ENCODE peak calls at places on chromosomes 16 and 17, in six cellular contexts. E is cardiac muscle cell, Q is IMR-90, R is gastrocnemius medialis, A is brain microvascular endothelial cell, X is DND-41. H is an unnamed sample.

GRCh38 chr17:44558349-44559287 is 1.3 kb downstream of the FZD2 start:
- DNase-seq in X (no peak), A (no peak), R (no peak), Q (peak), E (no peak), H (no peak)

GRCh38 chr16:3938843-3939624 is 58.5 kb upstream of the CREBBP start:
- DNase-seq in E (peak), A (peak), R (no peak), X (peak), Q (peak), H (peak)

GRCh38 chr17:40341808-40342574 is 22.5 kb downstream of the GJD3 start:
- DNase-seq in Q (peak), X (no peak), R (peak), E (peak), A (peak), H (no peak)

GRCh38 chr16:66617728-66618127 is 13.2 kb downstream of the CMTM3 start:
- DNase-seq in A (no peak), X (no peak), Q (no peak), E (peak), R (no peak), H (no peak)

GRCh38 chr17:67420994-67421393 is 43.9 kb downstream of the PITPNC1 start:
- DNase-seq in E (no peak), X (no peak), Q (no peak), A (no peak), R (no peak), H (no peak)

GRCh38 chr16:53991181-53992056 is 287.5 kb downstream of the FTO start:
- DNase-seq in R (peak), A (peak), X (peak), Q (peak), E (peak), H (no peak)

GRCh38 chr17:52383493-52384100 is 225.1 kb upstream of the CA10 start:
- DNase-seq in X (peak), R (peak), A (peak), E (peak), Q (peak), H (no peak)

GRCh38 chr16:67181346-67181745 is 2.4 kb downstream of the MATCAP1 start:
- DNase-seq in X (no peak), E (peak), R (no peak), Q (peak), A (peak), H (no peak)

GRCh38 chr17:18025596-18026407 is 13.2 kb downstream of the ATPAF2 start:
- DNase-seq in A (no peak), X (no peak), R (no peak), E (peak), Q (peak), H (peak)

GRCh38 chr16:27690604-27691003 is 140.7 kb downstream of the KATNIP start:
- DNase-seq in X (no peak), Q (peak), R (no peak), E (peak), A (peak), H (no peak)

GRCh38 chr16:56327071-56327928 is 98.0 kb downstream of the AMFR start:
- DNase-seq in Q (no peak), E (no peak), R (no peak), X (no peak), A (no peak), H (no peak)

GRCh38 chr16:31354394-31355291 is at the start of gene ITGAX:
- DNase-seq in R (peak), Q (peak), X (peak), E (peak), A (peak), H (peak)

GRCh38 chr16:25372716-25373115 is 115.1 kb upstream of the ZKSCAN2 start:
- DNase-seq in Q (no peak), A (no peak), R (no peak), X (no peak), E (no peak), H (no peak)

GRCh38 chr16:6122401-6122800 is 1024.8 kb upstream of the EEF2KMT start:
- DNase-seq in X (no peak), Q (no peak), R (no peak), A (no peak), E (no peak), H (no peak)

GRCh38 chr16:55292491-55292890 is 31.5 kb upstream of the IRX6 start:
- DNase-seq in Q (no peak), A (no peak), X (no peak), R (no peak), E (no peak), H (no peak)

GRCh38 chr17:78300962-78301820 is 58.7 kb downstream of the SOCS3 start:
- DNase-seq in E (no peak), X (no peak), A (peak), Q (no peak), R (no peak), H (no peak)

GRCh38 chr16:64983226-64983625 is 138.6 kb downstream of the CDH11 start:
- DNase-seq in Q (no peak), A (no peak), R (no peak), E (no peak), X (no peak), H (no peak)

GRCh38 chr17:64051153-64051552 is 30.7 kb upstream of the ICAM2 start:
- DNase-seq in X (no peak), R (no peak), Q (no peak), E (no peak), A (no peak), H (no peak)

GRCh38 chr16:68444058-68444657 is 4.2 kb downstream of the SMPD3 start:
- DNase-seq in X (peak), R (no peak), A (peak), Q (peak), E (peak), H (no peak)

GRCh38 chr17:2362881-2363280 is 25.6 kb downstream of the SGSM2 start:
- DNase-seq in X (no peak), Q (no peak), E (no peak), A (no peak), R (no peak), H (no peak)

GRCh38 chr17:64406321-64407200 is 15.9 kb upstream of the PECAM1 start:
- DNase-seq in R (no peak), Q (no peak), A (no peak), E (peak), X (no peak), H (no peak)

GRCh38 chr16:11631214-11631613 is 37.0 kb upstream of the SNN start:
- DNase-seq in Q (no peak), E (no peak), A (no peak), X (no peak), R (no peak), H (no peak)

GRCh38 chr17:29113334-29113733 is 66.9 kb downstream of the MYO18A start:
- DNase-seq in Q (no peak), X (no peak), A (no peak), R (no peak), E (no peak), H (no peak)

GRCh38 chr17:64519601-64520000 is 12.8 kb downstream of the CEP95 start:
- DNase-seq in R (no peak), X (no peak), Q (no peak), A (no peak), E (no peak), H (no peak)

GRCh38 chr17:48052956-48053757 is 5.0 kb downstream of the NFE2L1 start:
- DNase-seq in X (no peak), R (peak), E (peak), A (no peak), Q (peak), H (no peak)

GRCh38 chr17:16939606-16940115 is 32.3 kb downstream of the TNFRSF13B start:
- DNase-seq in R (no peak), X (no peak), Q (no peak), E (no peak), A (no peak), H (no peak)

GRCh38 chr16:17370233-17371013 is 100.3 kb downstream of the XYLT1 start:
- DNase-seq in X (no peak), R (no peak), A (no peak), Q (peak), E (peak), H (no peak)

GRCh38 chr17:80176757-80177156 is 6.9 kb downstream of the CARD14 start:
- DNase-seq in Q (no peak), A (no peak), E (no peak), R (no peak), X (no peak), H (no peak)

GRCh38 chr17:58141505-58141904 is 6.7 kb upstream of the OR4D1 start:
- DNase-seq in Q (no peak), E (no peak), X (no peak), A (no peak), R (no peak), H (no peak)

GRCh38 chr17:54891176-54891821 is 9.4 kb upstream of the TOM1L1 start:
- DNase-seq in R (no peak), A (peak), X (peak), Q (peak), E (peak), H (no peak)

GRCh38 chr16:71354156-71354555 is 4.4 kb upstream of the CALB2 start:
- DNase-seq in E (no peak), X (no peak), A (no peak), Q (no peak), R (no peak), H (no peak)

GRCh38 chr16:53849994-53850393 is 146.0 kb downstream of the FTO start:
- DNase-seq in A (no peak), X (no peak), R (no peak), E (no peak), Q (no peak), H (no peak)

GRCh38 chr16:75372236-75372856 is 61.0 kb downstream of the CFDP1 start:
- DNase-seq in R (no peak), E (peak), A (peak), Q (peak), X (no peak), H (no peak)

GRCh38 chr17:7611635-7612293 is 2.9 kb downstream of the FXR2 start:
- DNase-seq in E (no peak), Q (no peak), X (no peak), R (no peak), A (no peak), H (no peak)

GRCh38 chr17:75526555-75527270 is 1.2 kb downstream of the LLGL2 start:
- DNase-seq in Q (no peak), R (no peak), A (no peak), X (no peak), E (no peak), H (peak)

GRCh38 chr17:47694818-47695663 is 1.1 kb downstream of the TBKBP1 start:
- DNase-seq in E (peak), R (peak), X (peak), Q (peak), A (no peak), H (peak)

GRCh38 chr16:80570106-80570478 is 29.3 kb downstream of the DYNLRB2 start:
- DNase-seq in Q (peak), A (peak), E (peak), X (no peak), R (no peak), H (no peak)

GRCh38 chr16:84358601-84359295 is 9.6 kb upstream of the ATP2C2 start:
- DNase-seq in E (no peak), X (no peak), Q (no peak), R (no peak), A (no peak), H (no peak)

GRCh38 chr16:85906349-85906748 is 7.4 kb downstream of the IRF8 start:
- DNase-seq in A (no peak), X (no peak), R (no peak), Q (no peak), E (no peak), H (no peak)

GRCh38 chr16:1181715-1182671 is 29.1 kb downstream of the CACNA1H start:
- DNase-seq in A (peak), E (peak), X (no peak), R (peak), Q (peak), H (no peak)
- H3K27ac ChIP-seq in A (peak), E (no peak), X (no peak), R (peak), Q (peak), H (no peak)

GRCh38 chr17:83024205-83024971 is 55.0 kb upstream of the METRNL start:
- DNase-seq in Q (no peak), A (no peak), R (no peak), X (no peak), E (no peak), H (no peak)
- H3K4me3 ChIP-seq in Q (no peak), A (no peak), R (no peak), X (no peak), E (no peak), H (no peak)

GRCh38 chr16:89395150-89396142 is 94.9 kb downstream of the ANKRD11 start:
- DNase-seq in R (peak), E (peak), Q (peak), X (no peak), A (peak), H (no peak)
- H3K27ac ChIP-seq in R (peak), E (peak), Q (no peak), X (no peak), A (peak), H (no peak)

GRCh38 chr17:35795871-35796265 is 427 bp upstream of the MMP28 start:
- DNase-seq in X (no peak), A (no peak), R (no peak), Q (no peak), E (no peak), H (no peak)
- H3K4me3 ChIP-seq in X (no peak), A (peak), R (peak), Q (peak), E (peak), H (peak)

GRCh38 chr17:76687278-76688164 is 23.2 kb downstream of the MXRA7 start:
- DNase-seq in E (no peak), X (no peak), A (no peak), R (no peak), Q (no peak), H (no peak)

GRCh38 chr17:76689859-76690258 is 20.9 kb downstream of the MXRA7 start:
- DNase-seq in X (no peak), E (peak), A (no peak), Q (no peak), R (no peak), H (no peak)

GRCh38 chr17:76686538-76687277 is 24.1 kb downstream of the MXRA7 start:
- DNase-seq in A (no peak), X (no peak), Q (no peak), E (no peak), R (no peak), H (no peak)

GRCh38 chr17:76685846-76686245 is 24.9 kb downstream of the MXRA7 start:
- DNase-seq in Q (no peak), E (no peak), R (no peak), X (no peak), A (no peak), H (no peak)

DNA sequence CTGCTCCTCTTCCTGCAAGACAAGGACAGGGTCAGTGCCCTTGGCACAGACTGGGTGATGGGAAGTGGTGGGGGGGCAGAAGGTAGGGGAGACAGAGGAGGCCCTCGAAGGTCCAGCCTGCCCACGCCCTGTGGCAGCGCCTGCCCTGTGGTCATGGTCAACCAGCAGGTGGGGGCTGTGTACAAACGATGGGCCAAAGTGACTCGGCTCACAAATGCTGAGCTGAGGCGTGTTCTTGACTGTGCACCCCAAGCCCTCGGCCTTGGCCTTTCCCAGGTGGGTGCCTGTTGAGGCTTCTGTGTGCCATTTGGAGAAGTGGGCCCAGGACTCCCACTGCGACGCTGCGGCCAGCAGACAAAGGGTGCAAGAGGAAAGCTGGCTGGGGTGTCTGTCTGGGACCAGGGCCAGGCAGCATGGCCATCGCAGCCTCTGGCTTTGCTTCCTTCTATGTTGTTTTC is 22.6 kb downstream of the MXRA7 start:
- DNase-seq in Q (no peak), R (no peak), X (no peak), E (no peak), A (no peak), H (no peak)
- H3K27ac ChIP-seq in Q (peak), R (peak), X (no peak), E (no peak), A (peak), H (no peak)

GRCh38 chr16:58685084-58685449 is 497 bp upstream of the SLC38A7 start:
- DNase-seq in E (no peak), A (no peak), R (no peak), X (no peak), Q (no peak), H (no peak)
- H3K4me3 ChIP-seq in E (no peak), A (peak), R (peak), X (peak), Q (no peak), H (peak)